ENCODE peak calls at places on chromosomes 3 and 15, in six cellular contexts. R is HL-60, F is astrocyte, Y is transverse colon, O is epithelial cell of proximal tubule, Z is neural crest cell. K is an unnamed sample.
A peak's percentile ranks its signal among the peaks of the same experiment; 100 is the strongest.

GRCh38 chr3:144643778-144644191 is 672.2 kb downstream of the DIPK2A start:
- DNase-seq in R (no peak), F (peak; percentile 36), Y (no peak), O (no peak), Z (no peak), K (no peak)

GRCh38 chr3:169865176-169865800 is 4.4 kb downstream of the LRRC31 start:
- DNase-seq in R (peak; percentile 63), F (no peak), Y (no peak), O (no peak), Z (no peak), K (no peak)

GRCh38 chr3:150697646-150698045 is 6.1 kb downstream of the ERICH6 start:
- DNase-seq in R (no peak), F (peak; percentile 29), Y (no peak), O (no peak), Z (no peak), K (no peak)

GRCh38 chr3:182971637-182972036 is 8.7 kb downstream of the DCUN1D1 start:
- DNase-seq in R (no peak), F (peak; percentile 36), Y (no peak), O (peak; percentile 33), Z (no peak), K (no peak)

GRCh38 chr15:51077565-51078153 is 17.0 kb downstream of the TNFAIP8L3 start:
- DNase-seq in R (no peak), F (no peak), Y (peak; percentile 71), O (no peak), Z (peak; percentile 8), K (peak; percentile 48)

GRCh38 chr15:96184297-96184696 is 146.2 kb upstream of the NR2F2 start:
- DNase-seq in R (no peak), F (no peak), Y (no peak), O (peak; percentile 51), Z (no peak), K (no peak)

GRCh38 chr3:31770822-31771326 is 210.2 kb downstream of the OSBPL10 start:
- DNase-seq in R (no peak), F (peak; percentile 11), Y (no peak), O (no peak), Z (no peak), K (no peak)

GRCh38 chr15:74128785-74129350 is 1.5 kb upstream of the ISLR2 start:
- DNase-seq in R (no peak), F (no peak), Y (no peak), O (no peak), Z (no peak), K (no peak)

GRCh38 chr3:71809321-71809720 is 24.4 kb upstream of the PROK2 start:
- DNase-seq in R (no peak), F (no peak), Y (no peak), O (no peak), Z (no peak), K (no peak)

GRCh38 chr3:146883292-146883691 is 278.1 kb upstream of the PLSCR5 start:
- DNase-seq in R (no peak), F (no peak), Y (no peak), O (no peak), Z (no peak), K (no peak)

GRCh38 chr3:100157617-100158016 is 43.3 kb upstream of the FILIP1L start:
- DNase-seq in R (no peak), F (no peak), Y (no peak), O (no peak), Z (no peak), K (no peak)

GRCh38 chr3:112738366-112738765 is 97.4 kb upstream of the CCDC80 start:
- DNase-seq in R (no peak), F (peak; percentile 25), Y (no peak), O (no peak), Z (no peak), K (no peak)

GRCh38 chr3:112741956-112742355 is 101.0 kb upstream of the CCDC80 start:
- DNase-seq in R (no peak), F (peak; percentile 22), Y (no peak), O (no peak), Z (no peak), K (no peak)

GRCh38 chr3:112740800-112741199 is 99.9 kb upstream of the CCDC80 start:
- DNase-seq in R (peak; percentile 8), F (no peak), Y (no peak), O (no peak), Z (no peak), K (no peak)

GRCh38 chr3:112736802-112737566 is 96.0 kb upstream of the CCDC80 start:
- DNase-seq in R (no peak), F (no peak), Y (no peak), O (no peak), Z (no peak), K (no peak)

GRCh38 chr3:112739252-112739945 is 98.5 kb upstream of the CCDC80 start:
- DNase-seq in R (no peak), F (peak; percentile 29), Y (no peak), O (no peak), Z (no peak), K (no peak)
- TF ChIP-seq CTCF in R (no peak), F (peak; percentile 7), Y (no peak), O (no peak), Z (no peak), K (no peak)

GRCh38 chr3:13261908-13262307 is 158.2 kb downstream of the NUP210 start:
- DNase-seq in R (no peak), F (no peak), Y (no peak), O (no peak), Z (no peak), K (no peak)

GRCh38 chr3:13261104-13261800 is 158.9 kb downstream of the NUP210 start:
- DNase-seq in R (no peak), F (no peak), Y (no peak), O (no peak), Z (no peak), K (no peak)

GRCh38 chr3:13258986-13259514 is 161.1 kb downstream of the NUP210 start:
- DNase-seq in R (no peak), F (no peak), Y (no peak), O (no peak), Z (no peak), K (no peak)

GRCh38 chr3:13259831-13260230 is 160.3 kb downstream of the NUP210 start:
- DNase-seq in R (no peak), F (no peak), Y (no peak), O (no peak), Z (no peak), K (no peak)

DNA sequence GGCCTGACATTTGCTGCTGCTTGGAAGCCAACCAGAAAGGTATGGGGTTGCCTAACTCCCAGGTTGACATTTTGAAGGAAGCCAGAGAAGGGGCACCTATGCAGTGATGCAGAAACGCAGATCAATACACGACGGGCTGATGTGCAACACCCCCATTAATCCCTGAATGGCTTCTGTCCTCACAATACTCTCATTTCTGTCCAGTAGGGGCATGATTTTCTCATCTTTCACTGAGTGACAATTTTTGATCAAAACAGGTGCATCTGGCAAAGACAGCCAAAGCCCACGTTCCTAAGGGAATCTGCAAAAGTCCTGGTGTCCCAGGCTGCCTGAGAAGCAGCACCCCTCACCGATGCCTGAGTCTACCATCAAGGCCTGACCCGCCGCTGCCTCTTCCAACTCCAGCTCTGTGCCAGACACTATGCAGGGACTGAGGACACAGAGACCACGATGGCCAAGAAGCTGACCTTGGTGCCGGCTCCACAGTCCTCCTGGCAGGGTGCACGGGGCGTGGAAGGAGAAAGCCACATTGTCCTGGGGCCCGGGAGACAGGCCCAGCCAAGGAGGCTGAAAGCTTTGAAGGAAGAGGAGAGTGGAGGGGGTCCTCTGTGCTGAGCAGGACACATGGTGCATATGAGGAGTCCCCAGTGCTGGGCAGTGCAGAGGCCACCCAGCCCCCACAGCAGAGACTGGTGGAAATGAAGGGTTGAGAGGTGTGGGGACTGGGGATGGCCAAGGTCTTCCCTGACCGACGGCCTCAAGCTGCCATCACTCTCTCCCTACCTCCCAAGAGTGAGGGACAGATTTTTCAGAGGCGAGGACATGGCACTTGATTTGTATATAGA is 159.6 kb downstream of the NUP210 start:
- DNase-seq in R (no peak), F (no peak), Y (no peak), O (no peak), Z (no peak), K (no peak)
- TF ChIP-seq CTCF in R (no peak), F (no peak), Y (no peak), O (peak; percentile 26), Z (peak; percentile 38), K (peak; percentile 6)

GRCh38 chr15:78302579-78302978 is 3.2 kb upstream of the SKIC8 start:
- DNase-seq in R (no peak), F (peak; percentile 86), Y (no peak), O (no peak), Z (no peak), K (no peak)

GRCh38 chr15:78301813-78302212 is 2.4 kb upstream of the SKIC8 start:
- DNase-seq in R (peak; percentile 78), F (peak; percentile 30), Y (no peak), O (no peak), Z (no peak), K (no peak)

GRCh38 chr15:78299302-78300102 is at the start of gene SKIC8:
- DNase-seq in R (peak; percentile 95), F (peak; percentile 83), Y (peak; percentile 93), O (no peak), Z (peak; percentile 87), K (peak; percentile 71)

GRCh38 chr15:78301326-78301725 is 1.9 kb upstream of the SKIC8 start:
- DNase-seq in R (no peak), F (no peak), Y (no peak), O (no peak), Z (no peak), K (peak; percentile 45)

DNA sequence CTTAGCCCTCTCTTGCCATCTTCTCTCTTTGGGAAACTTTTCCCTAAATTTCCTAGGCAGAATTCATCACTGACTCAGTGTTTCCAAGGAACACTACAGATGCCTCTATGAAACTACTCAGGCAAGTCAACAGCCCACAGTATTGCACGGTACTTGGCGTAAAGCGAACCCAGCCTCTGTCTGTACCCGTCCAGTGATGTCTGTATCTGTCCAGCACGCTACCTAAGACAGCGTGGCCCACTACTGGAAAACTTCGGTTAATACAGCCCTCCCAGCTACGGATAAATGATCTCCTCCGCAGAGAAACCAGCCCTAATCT is 467 bp downstream of the SKIC8 start:
- DNase-seq in R (peak; percentile 33), F (peak; percentile 18), Y (no peak), O (no peak), Z (no peak), K (no peak)
- TF ChIP-seq CTCF in R (no peak), F (no peak), Y (no peak), O (peak; percentile 21), Z (peak; percentile 21), K (no peak)

GRCh38 chr3:156149781-156150375 is 29.5 kb downstream of the KCNAB1 start:
- DNase-seq in R (no peak), F (peak; percentile 41), Y (no peak), O (no peak), Z (no peak), K (no peak)

GRCh38 chr3:156148946-156149348 is 28.6 kb downstream of the KCNAB1 start:
- DNase-seq in R (no peak), F (peak; percentile 66), Y (no peak), O (no peak), Z (no peak), K (no peak)

GRCh38 chr3:156150434-156151066 is 30.2 kb downstream of the KCNAB1 start:
- DNase-seq in R (peak; percentile 21), F (peak; percentile 43), Y (peak; percentile 52), O (peak; percentile 6), Z (peak; percentile 34), K (no peak)

GRCh38 chr3:156148345-156148945 is 28.1 kb downstream of the KCNAB1 start:
- DNase-seq in R (no peak), F (peak; percentile 22), Y (no peak), O (no peak), Z (no peak), K (no peak)

GRCh38 chr3:156151824-156152428 is 31.5 kb downstream of the KCNAB1 start:
- DNase-seq in R (peak; percentile 59), F (peak; percentile 64), Y (peak; percentile 73), O (peak; percentile 16), Z (peak; percentile 59), K (no peak)
- TF ChIP-seq CTCF in R (peak; percentile 93), F (peak; percentile 90), Y (peak; percentile 77), O (peak; percentile 85), Z (peak; percentile 92), K (peak; percentile 72)